ENCODE peak calls at places on chromosomes 6 and 20, in six cellular contexts. Y is mesothelial cell of epicardium, D is cardiac muscle cell, C is astrocyte of the spinal cord, T is endothelial cell of umbilical vein, P is HFF-Myc. N is an unnamed sample.

GRCh38 chr20:31666258-31667042 is 28.7 kb downstream of the COX4I2 start:
- DNase-seq in C (no peak), Y (no peak), P (no peak), T (no peak), D (no peak), N (no peak)

GRCh38 chr6:136468711-136469110 is 81.5 kb downstream of the MAP7 start:
- DNase-seq in T (no peak), Y (no peak), P (no peak), D (no peak), C (no peak), N (no peak)

GRCh38 chr6:168125429-168126001 is 46.5 kb upstream of the FRMD1 start:
- DNase-seq in D (no peak), P (no peak), Y (no peak), C (no peak), T (no peak), N (no peak)

GRCh38 chr20:38195041-38195504 is 30.0 kb upstream of the TGM2 start:
- DNase-seq in C (no peak), D (no peak), T (no peak), Y (no peak), P (no peak), N (no peak)

GRCh38 chr20:58705525-58705924 is 12.9 kb downstream of the NPEPL1 start:
- DNase-seq in D (no peak), T (no peak), C (no peak), P (no peak), Y (no peak), N (no peak)

GRCh38 chr6:10763006-10763405 is 15.4 kb downstream of the TMEM14B start:
- DNase-seq in Y (no peak), D (no peak), T (peak), P (no peak), C (peak), N (no peak)

GRCh38 chr6:292506-293184 is 358 bp downstream of the DUSP22 start:
- DNase-seq in D (peak), Y (no peak), P (no peak), C (peak), T (peak), N (peak)

GRCh38 chr20:60036346-60037119 is 78.3 kb downstream of the CDH26 start:
- DNase-seq in P (no peak), D (no peak), C (no peak), Y (no peak), T (no peak), N (no peak)

GRCh38 chr6:2344319-2344905 is 99.0 kb upstream of the GMDS start:
- DNase-seq in D (no peak), C (no peak), P (no peak), T (no peak), Y (no peak), N (no peak)

GRCh38 chr20:40562031-40562430 is 127.0 kb downstream of the MAFB start:
- DNase-seq in P (no peak), T (no peak), Y (no peak), C (peak), D (no peak), N (peak)

GRCh38 chr6:136579800-136580199 is 29.6 kb upstream of the MAP7 start:
- DNase-seq in C (no peak), P (no peak), D (no peak), T (no peak), Y (no peak), N (no peak)

GRCh38 chr20:59248031-59248684 is 52.3 kb upstream of the EDN3 start:
- DNase-seq in C (no peak), T (no peak), Y (no peak), D (no peak), P (no peak), N (no peak)

GRCh38 chr20:58721951-58722371 is 29.4 kb downstream of the NPEPL1 start:
- DNase-seq in C (no peak), Y (no peak), T (no peak), P (no peak), D (no peak), N (no peak)

GRCh38 chr6:103797738-103798137 is 1062.0 kb downstream of the HACE1 start:
- DNase-seq in P (no peak), T (peak), D (no peak), Y (no peak), C (no peak), N (no peak)

GRCh38 chr6:49453221-49453620 is 9.8 kb downstream of the MMUT start:
- DNase-seq in P (no peak), Y (no peak), C (peak), D (peak), T (peak), N (no peak)

GRCh38 chr6:39887692-39888450 is 46.4 kb downstream of the MOCS1 start:
- DNase-seq in T (peak), C (peak), Y (no peak), D (peak), P (peak), N (peak)

GRCh38 chr6:70956451-70957283 is at the start of gene B3GAT2:
- DNase-seq in Y (peak), P (no peak), T (peak), C (peak), D (peak), N (peak)

GRCh38 chr6:111011360-111012142 is 29.7 kb downstream of the RPF2 start:
- DNase-seq in D (peak), C (peak), P (no peak), T (peak), Y (no peak), N (no peak)

GRCh38 chr20:13995841-13996240 is 525 bp downstream of the MACROD2 start:
- DNase-seq in Y (peak), T (peak), C (peak), P (no peak), D (peak), N (peak)

GRCh38 chr6:53461682-53462081 is 83.2 kb downstream of the GCLC start:
- DNase-seq in P (no peak), T (no peak), Y (no peak), C (no peak), D (no peak), N (no peak)
- TF ChIP-seq CTCF in P (no peak), T (no peak), Y (no peak), C (no peak), D (no peak), N (no peak)

DNA sequence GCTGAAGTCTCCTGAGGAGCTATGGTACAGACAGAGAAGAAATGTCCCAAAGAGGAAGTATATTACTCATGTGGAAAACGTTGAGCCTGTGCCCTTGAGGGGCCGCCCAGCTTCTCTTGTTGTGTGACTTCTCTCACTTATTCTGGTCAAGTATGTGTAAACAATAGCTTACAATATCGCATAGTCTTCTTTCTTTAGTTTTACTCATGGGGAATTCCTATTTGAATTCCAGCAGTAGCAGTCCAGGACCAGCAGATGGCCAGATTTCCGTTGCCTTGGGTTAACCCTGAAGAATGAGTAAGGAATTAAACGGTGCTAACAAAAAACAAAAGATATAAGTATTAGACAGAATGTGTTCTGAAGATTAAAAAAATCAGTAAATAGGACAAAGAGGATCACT is 522.0 kb upstream of the GJE1 start:
- DNase-seq in P (no peak), D (peak), Y (no peak), T (peak), C (peak), N (no peak)
- TF ChIP-seq CTCF in P (peak), D (peak), Y (no peak), T (no peak), C (peak), N (no peak)

GRCh38 chr6:23589811-23590210 is 536.2 kb upstream of the NRSN1 start:
- DNase-seq in T (no peak), C (no peak), P (no peak), Y (no peak), D (no peak), N (no peak)

GRCh38 chr6:23587582-23587981 is 538.4 kb upstream of the NRSN1 start:
- DNase-seq in Y (no peak), T (no peak), C (no peak), P (no peak), D (no peak), N (no peak)

DNA sequence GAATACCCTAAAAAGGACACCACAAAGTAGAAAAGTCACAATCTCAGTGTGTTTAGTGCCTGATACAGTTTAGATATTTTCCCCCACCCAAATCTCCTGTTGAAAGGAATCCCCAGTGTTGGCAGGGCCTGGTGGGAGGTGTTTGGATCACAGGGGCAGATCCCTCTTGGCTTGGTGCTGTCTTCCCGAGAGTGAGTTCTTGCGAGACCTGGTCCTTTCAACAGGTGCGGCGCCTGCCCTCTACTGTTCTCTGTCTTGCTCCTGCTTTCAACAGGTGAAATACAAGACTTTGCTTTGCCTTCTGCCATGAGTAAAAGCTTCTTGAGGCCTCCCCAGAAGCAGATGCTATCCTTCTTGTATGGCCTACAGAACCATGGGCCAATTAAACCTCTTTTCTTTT is 534.3 kb upstream of the NRSN1 start:
- DNase-seq in Y (no peak), D (no peak), T (no peak), C (no peak), P (no peak), N (no peak)
- TF ChIP-seq CTCF in Y (no peak), D (no peak), T (no peak), C (no peak), P (no peak), N (no peak)

GRCh38 chr6:138285800-138286199 is 67.5 kb upstream of the PBOV1 start:
- DNase-seq in T (no peak), D (no peak), Y (no peak), C (no peak), P (no peak), N (no peak)
- TF ChIP-seq CTCF in T (no peak), D (no peak), Y (no peak), C (peak), P (no peak), N (no peak)

DNA sequence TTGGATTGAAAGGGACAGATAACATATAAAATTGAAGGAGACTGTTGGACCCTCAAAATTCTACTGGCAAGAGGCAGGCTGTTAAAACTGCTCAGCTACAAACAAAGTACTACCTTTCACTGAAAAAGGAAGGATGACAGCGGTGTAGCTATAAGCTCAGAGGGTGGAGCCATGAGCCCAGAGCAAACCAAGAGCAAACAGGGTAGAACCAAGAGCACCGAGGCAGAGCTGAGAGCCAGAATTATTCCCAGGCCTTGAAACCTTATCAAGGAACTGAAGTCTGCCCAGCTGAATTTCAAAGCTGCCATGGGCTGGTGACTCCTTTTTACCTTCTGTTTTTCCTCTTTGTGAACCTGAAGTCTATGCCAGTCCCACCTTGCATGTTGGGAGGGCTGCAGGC is 74.7 kb upstream of the SLC4A11 start:
- DNase-seq in C (no peak), P (no peak), T (peak), D (peak), Y (no peak), N (no peak)
- TF ChIP-seq CTCF in C (no peak), P (no peak), T (no peak), D (no peak), Y (no peak), N (no peak)

DNA sequence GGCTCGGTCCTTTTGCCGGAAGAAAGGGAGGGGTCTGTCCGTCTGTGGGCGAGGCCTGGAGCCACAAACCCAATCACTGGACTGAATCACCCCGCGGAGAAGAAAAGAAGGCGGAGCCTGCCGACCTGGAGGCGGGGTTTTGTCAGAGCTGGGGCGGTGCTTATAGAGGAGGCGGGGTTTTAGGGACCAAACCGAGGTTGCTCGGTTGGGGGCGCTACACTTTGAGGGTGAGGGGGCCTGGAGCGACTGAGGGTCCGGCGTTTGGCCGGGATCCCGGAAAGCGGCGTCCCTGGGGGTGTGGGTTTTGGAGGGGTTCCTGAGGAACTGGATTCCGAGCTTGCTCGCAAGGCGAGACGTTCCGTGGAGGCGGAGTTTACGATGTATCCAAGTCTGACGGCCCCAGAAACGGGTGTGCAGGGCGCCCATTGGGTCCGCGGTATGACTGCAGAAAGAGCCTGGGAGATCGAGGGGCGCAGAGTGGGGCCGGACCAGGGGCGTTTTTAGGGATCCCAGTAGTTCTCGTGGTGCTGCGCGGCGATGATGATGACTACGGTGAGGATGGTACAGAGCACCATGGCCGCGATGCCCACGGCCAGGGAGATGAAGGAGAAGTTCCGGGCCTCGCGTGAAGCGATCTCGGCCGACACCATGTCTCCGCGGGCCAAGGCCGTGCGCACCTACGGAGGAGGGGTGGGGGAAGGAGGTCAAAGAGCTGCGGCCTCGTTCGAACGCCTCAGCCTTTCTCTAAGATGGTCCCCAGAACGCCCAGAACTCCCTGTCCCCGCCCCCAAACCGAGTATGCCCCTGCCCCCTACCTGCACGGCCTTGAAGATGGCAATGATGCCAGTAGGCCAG is 2.8 kb downstream of the PRRT1 start:
- DNase-seq in T (peak), P (no peak), C (peak), D (no peak), Y (no peak), N (no peak)
- TF ChIP-seq CTCF in T (peak), P (no peak), C (peak), D (no peak), Y (no peak), N (no peak)

GRCh38 chr6:143964667-143965066 is 43.4 kb downstream of the PLAGL1 start:
- DNase-seq in T (no peak), Y (no peak), P (no peak), D (no peak), C (no peak), N (no peak)

GRCh38 chr6:143961868-143962643 is 46.0 kb downstream of the PLAGL1 start:
- DNase-seq in C (no peak), T (no peak), P (no peak), D (no peak), Y (no peak), N (no peak)

GRCh38 chr6:143963158-143963919 is 44.7 kb downstream of the PLAGL1 start:
- DNase-seq in P (no peak), C (no peak), Y (no peak), D (no peak), T (no peak), N (no peak)

GRCh38 chr6:143959865-143960264 is 48.2 kb downstream of the PLAGL1 start:
- DNase-seq in T (no peak), P (no peak), Y (no peak), C (no peak), D (no peak), N (no peak)

DNA sequence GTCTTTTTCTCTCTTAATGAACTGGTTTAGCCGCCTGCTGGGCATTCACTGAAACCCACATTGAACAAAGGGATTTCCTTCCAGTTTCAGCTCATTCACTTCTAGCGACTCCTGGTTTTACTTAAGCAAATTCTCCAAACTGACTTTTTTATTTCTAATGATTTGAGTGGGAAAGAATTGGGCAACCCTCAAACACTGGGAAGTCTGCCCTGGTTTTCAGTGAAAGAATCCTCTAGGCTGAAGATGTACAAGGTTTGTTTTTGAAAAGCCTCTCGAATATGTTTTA is 45.5 kb downstream of the PLAGL1 start:
- DNase-seq in Y (no peak), P (peak), D (no peak), T (peak), C (peak), N (no peak)
- TF ChIP-seq CTCF in Y (peak), P (peak), D (peak), T (peak), C (peak), N (peak)

GRCh38 chr6:36695414-36695813 is 2.2 kb upstream of the RAB44 start:
- DNase-seq in C (no peak), T (no peak), D (no peak), P (no peak), Y (no peak), N (no peak)
- TF ChIP-seq CTCF in C (no peak), T (no peak), D (no peak), P (no peak), Y (no peak), N (no peak)

DNA sequence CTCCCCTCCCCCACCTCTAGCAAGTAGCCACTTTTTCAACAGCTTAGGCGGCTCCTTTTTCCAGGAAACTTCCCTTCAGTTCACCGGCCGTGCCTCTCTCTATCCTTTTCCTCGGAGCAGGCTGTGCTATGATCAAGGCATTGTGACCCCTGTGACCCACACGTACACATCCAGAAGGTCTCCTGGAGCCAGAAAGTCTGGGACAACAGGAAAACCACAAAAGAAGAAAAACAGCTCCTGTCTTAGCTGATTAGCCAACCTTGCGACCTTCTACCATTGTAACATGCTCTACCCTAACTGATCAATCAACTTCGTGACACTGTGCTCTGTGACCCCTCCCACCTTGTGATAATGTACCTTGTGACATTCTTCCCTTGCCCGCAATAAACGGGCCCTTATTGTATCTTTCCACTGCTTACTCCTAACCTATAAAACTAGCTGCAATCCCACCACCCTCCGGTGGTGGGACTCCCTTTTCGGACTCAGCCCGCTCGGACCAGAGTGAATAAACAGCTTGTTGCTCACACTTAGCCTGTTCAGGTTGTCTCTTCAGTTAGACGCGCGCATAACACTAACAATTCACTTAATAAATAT is 24.2 kb downstream of the ZNF311 start:
- DNase-seq in Y (no peak), T (peak), P (no peak), C (peak), D (peak), N (peak)
- TF ChIP-seq CTCF in Y (peak), T (peak), P (peak), C (peak), D (peak), N (peak)

N was measured in nephron progenitor cell.